ENCODE peak calls at places on chromosomes 6 and 20, in eight cellular contexts. One of them, this sample, is unnamed.

GRCh38 chr6:33846226-33846625 is 42.4 kb upstream of the MLN start:
- DNase-seq in tibial artery: no peak
- DNase-seq in ELR: peak
- DNase-seq in psoas muscle: no peak
- DNase-seq in kidney: no peak
- DNase-seq in Daoy: no peak
- DNase-seq in amygdala: no peak
- DNase-seq in kidney tubule cell: no peak
- DNase-seq in this sample: no peak

GRCh38 chr20:32507998-32508774 is 76.9 kb downstream of the NOL4L start:
- DNase-seq in ELR: no peak
- DNase-seq in amygdala: no peak
- DNase-seq in kidney: peak
- DNase-seq in Daoy: no peak
- DNase-seq in tibial artery: no peak
- DNase-seq in psoas muscle: no peak
- DNase-seq in kidney tubule cell: no peak
- DNase-seq in this sample: no peak

GRCh38 chr6:168643401-168643800 is 202.4 kb downstream of the SMOC2 start:
- DNase-seq in tibial artery: no peak
- DNase-seq in amygdala: no peak
- DNase-seq in psoas muscle: no peak
- DNase-seq in kidney: no peak
- DNase-seq in kidney tubule cell: no peak
- DNase-seq in Daoy: no peak
- DNase-seq in ELR: no peak
- DNase-seq in this sample: no peak

GRCh38 chr6:23349521-23350147 is 776.4 kb upstream of the NRSN1 start:
- DNase-seq in ELR: peak
- DNase-seq in amygdala: no peak
- DNase-seq in kidney: no peak
- DNase-seq in Daoy: peak
- DNase-seq in psoas muscle: no peak
- DNase-seq in tibial artery: no peak
- DNase-seq in kidney tubule cell: peak
- DNase-seq in this sample: no peak

GRCh38 chr6:131950767-131951575 is at the start of gene CCN2:
- DNase-seq in kidney tubule cell: peak
- DNase-seq in Daoy: peak
- DNase-seq in ELR: peak
- DNase-seq in kidney: peak
- DNase-seq in psoas muscle: peak
- DNase-seq in tibial artery: peak
- DNase-seq in amygdala: peak
- DNase-seq in this sample: no peak

GRCh38 chr20:52410182-52410647 is 218.6 kb upstream of the ZFP64 start:
- DNase-seq in tibial artery: no peak
- DNase-seq in psoas muscle: no peak
- DNase-seq in ELR: no peak
- DNase-seq in kidney: no peak
- DNase-seq in Daoy: peak
- DNase-seq in kidney tubule cell: peak
- DNase-seq in amygdala: no peak
- DNase-seq in this sample: no peak

GRCh38 chr6:43717822-43718221 is 30.2 kb upstream of the MRPS18A start:
- DNase-seq in kidney: peak
- DNase-seq in psoas muscle: peak
- DNase-seq in kidney tubule cell: no peak
- DNase-seq in ELR: no peak
- DNase-seq in amygdala: no peak
- DNase-seq in Daoy: no peak
- DNase-seq in tibial artery: peak
- DNase-seq in this sample: no peak

GRCh38 chr20:59025511-59025910 is 6.3 kb downstream of the TUBB1 start:
- DNase-seq in kidney: no peak
- DNase-seq in amygdala: no peak
- DNase-seq in psoas muscle: no peak
- DNase-seq in Daoy: no peak
- DNase-seq in kidney tubule cell: no peak
- DNase-seq in tibial artery: no peak
- DNase-seq in ELR: no peak
- DNase-seq in this sample: no peak